ENCODE peak calls at places on chromosomes 4 and X, in eight cellular contexts. One of them, this sample, is unnamed.
A peak's percentile ranks its signal among the peaks of the same experiment; 100 is the strongest.

GRCh38 chr4:25749150-25749794 is 93.6 kb downstream of the SLC34A2 start:
- DNase-seq in CD4-positive, alpha-beta memory T cell: no peak
- DNase-seq in heart left ventricle: no peak
- DNase-seq in fibroblast of lung: peak; percentile 11
- DNase-seq in IMR-90: no peak
- DNase-seq in cardiac muscle cell: no peak
- DNase-seq in fibroblast of villous mesenchyme: no peak
- DNase-seq in lower lobe of right lung: no peak
- DNase-seq in this sample: no peak

GRCh38 chr4:41718907-41719306 is 29.6 kb downstream of the PHOX2B start:
- DNase-seq in CD4-positive, alpha-beta memory T cell: no peak
- DNase-seq in cardiac muscle cell: no peak
- DNase-seq in heart left ventricle: no peak
- DNase-seq in lower lobe of right lung: no peak
- DNase-seq in fibroblast of lung: peak; percentile 65
- DNase-seq in IMR-90: peak; percentile 81
- DNase-seq in fibroblast of villous mesenchyme: peak; percentile 13
- DNase-seq in this sample: no peak

GRCh38 chr4:76736434-76736833 is 161.5 kb downstream of the SOWAHB start:
- DNase-seq in heart left ventricle: no peak
- DNase-seq in fibroblast of lung: peak; percentile 64
- DNase-seq in lower lobe of right lung: no peak
- DNase-seq in CD4-positive, alpha-beta memory T cell: no peak
- DNase-seq in IMR-90: peak; percentile 91
- DNase-seq in cardiac muscle cell: no peak
- DNase-seq in fibroblast of villous mesenchyme: peak; percentile 76
- DNase-seq in this sample: no peak

GRCh38 chrX:46545111-46546005 is at the start of gene ZNF674:
- DNase-seq in fibroblast of villous mesenchyme: peak; percentile 93
- DNase-seq in fibroblast of lung: peak; percentile 87
- DNase-seq in CD4-positive, alpha-beta memory T cell: peak; percentile 92
- DNase-seq in heart left ventricle: peak; percentile 95
- DNase-seq in lower lobe of right lung: peak; percentile 94
- DNase-seq in IMR-90: peak; percentile 93
- DNase-seq in cardiac muscle cell: peak; percentile 93
- DNase-seq in this sample: peak; percentile 88

GRCh38 chr4:95549246-95550138 is 719 bp upstream of the UNC5C start:
- DNase-seq in fibroblast of lung: peak; percentile 62
- DNase-seq in IMR-90: peak; percentile 19
- DNase-seq in cardiac muscle cell: peak; percentile 78
- DNase-seq in heart left ventricle: peak; percentile 80
- DNase-seq in lower lobe of right lung: peak; percentile 67
- DNase-seq in fibroblast of villous mesenchyme: peak; percentile 58
- DNase-seq in CD4-positive, alpha-beta memory T cell: no peak
- DNase-seq in this sample: no peak

GRCh38 chr4:95304898-95305297 is 243.9 kb downstream of the UNC5C start:
- DNase-seq in IMR-90: peak; percentile 7
- DNase-seq in lower lobe of right lung: no peak
- DNase-seq in fibroblast of villous mesenchyme: peak; percentile 70
- DNase-seq in fibroblast of lung: peak; percentile 94
- DNase-seq in cardiac muscle cell: peak; percentile 26
- DNase-seq in heart left ventricle: peak; percentile 29
- DNase-seq in CD4-positive, alpha-beta memory T cell: no peak
- DNase-seq in this sample: no peak

GRCh38 chr4:53591372-53591892 is at the start of gene LNX1:
- DNase-seq in cardiac muscle cell: peak; percentile 10
- DNase-seq in lower lobe of right lung: peak; percentile 88
- DNase-seq in IMR-90: no peak
- DNase-seq in fibroblast of lung: no peak
- DNase-seq in fibroblast of villous mesenchyme: no peak
- DNase-seq in heart left ventricle: no peak
- DNase-seq in CD4-positive, alpha-beta memory T cell: no peak
- DNase-seq in this sample: no peak

GRCh38 chr4:171715973-171716372 is 97.2 kb upstream of the GALNTL6 start:
- DNase-seq in lower lobe of right lung: no peak
- DNase-seq in fibroblast of villous mesenchyme: no peak
- DNase-seq in heart left ventricle: no peak
- DNase-seq in IMR-90: no peak
- DNase-seq in cardiac muscle cell: no peak
- DNase-seq in fibroblast of lung: no peak
- DNase-seq in CD4-positive, alpha-beta memory T cell: no peak
- DNase-seq in this sample: no peak

GRCh38 chr4:78057135-78057599 is at the start of gene FRAS1:
- DNase-seq in fibroblast of lung: peak; percentile 47
- DNase-seq in CD4-positive, alpha-beta memory T cell: no peak
- DNase-seq in cardiac muscle cell: peak; percentile 82
- DNase-seq in heart left ventricle: peak; percentile 57
- DNase-seq in fibroblast of villous mesenchyme: no peak
- DNase-seq in IMR-90: no peak
- DNase-seq in lower lobe of right lung: peak; percentile 45
- DNase-seq in this sample: peak; percentile 11

GRCh38 chr4:86960557-86960959 is 25.7 kb downstream of the AFF1 start:
- DNase-seq in fibroblast of lung: peak; percentile 35
- DNase-seq in lower lobe of right lung: no peak
- DNase-seq in fibroblast of villous mesenchyme: peak; percentile 72
- DNase-seq in heart left ventricle: no peak
- DNase-seq in CD4-positive, alpha-beta memory T cell: no peak
- DNase-seq in cardiac muscle cell: peak; percentile 55
- DNase-seq in IMR-90: peak; percentile 46
- DNase-seq in this sample: no peak

GRCh38 chr4:112888617-112889016 is 160.8 kb upstream of the ANK2 start:
- DNase-seq in cardiac muscle cell: no peak
- DNase-seq in lower lobe of right lung: no peak
- DNase-seq in fibroblast of lung: no peak
- DNase-seq in IMR-90: no peak
- DNase-seq in fibroblast of villous mesenchyme: no peak
- DNase-seq in CD4-positive, alpha-beta memory T cell: no peak
- DNase-seq in heart left ventricle: no peak
- DNase-seq in this sample: no peak

GRCh38 chrX:104430720-104431119 is 135.3 kb upstream of the IL1RAPL2 start:
- DNase-seq in CD4-positive, alpha-beta memory T cell: no peak
- DNase-seq in fibroblast of lung: no peak
- DNase-seq in cardiac muscle cell: no peak
- DNase-seq in IMR-90: no peak
- DNase-seq in heart left ventricle: no peak
- DNase-seq in lower lobe of right lung: no peak
- DNase-seq in fibroblast of villous mesenchyme: no peak
- DNase-seq in this sample: no peak

GRCh38 chr4:54837576-54838140 is 179.9 kb downstream of the KIT start:
- DNase-seq in heart left ventricle: no peak
- DNase-seq in CD4-positive, alpha-beta memory T cell: no peak
- DNase-seq in lower lobe of right lung: no peak
- DNase-seq in fibroblast of villous mesenchyme: no peak
- DNase-seq in cardiac muscle cell: no peak
- DNase-seq in IMR-90: no peak
- DNase-seq in fibroblast of lung: no peak
- DNase-seq in this sample: no peak

GRCh38 chr4:147714575-147715401 is 17.1 kb upstream of the ARHGAP10 start:
- DNase-seq in CD4-positive, alpha-beta memory T cell: no peak
- DNase-seq in fibroblast of lung: peak; percentile 93
- DNase-seq in heart left ventricle: peak; percentile 42
- DNase-seq in lower lobe of right lung: no peak
- DNase-seq in cardiac muscle cell: no peak
- DNase-seq in fibroblast of villous mesenchyme: peak; percentile 91
- DNase-seq in IMR-90: peak; percentile 90
- DNase-seq in this sample: no peak
- H3K4me3 ChIP-seq in CD4-positive, alpha-beta memory T cell: no peak overlapping the region
- H3K4me3 ChIP-seq in fibroblast of lung: no peak overlapping the region
- H3K4me3 ChIP-seq in heart left ventricle: no peak overlapping the region
- H3K4me3 ChIP-seq in lower lobe of right lung: no peak overlapping the region
- H3K4me3 ChIP-seq in cardiac muscle cell: no peak overlapping the region
- H3K4me3 ChIP-seq in fibroblast of villous mesenchyme: no peak overlapping the region
- H3K4me3 ChIP-seq in IMR-90: no peak overlapping the region
- H3K4me3 ChIP-seq in this sample: no peak overlapping the region

DNA sequence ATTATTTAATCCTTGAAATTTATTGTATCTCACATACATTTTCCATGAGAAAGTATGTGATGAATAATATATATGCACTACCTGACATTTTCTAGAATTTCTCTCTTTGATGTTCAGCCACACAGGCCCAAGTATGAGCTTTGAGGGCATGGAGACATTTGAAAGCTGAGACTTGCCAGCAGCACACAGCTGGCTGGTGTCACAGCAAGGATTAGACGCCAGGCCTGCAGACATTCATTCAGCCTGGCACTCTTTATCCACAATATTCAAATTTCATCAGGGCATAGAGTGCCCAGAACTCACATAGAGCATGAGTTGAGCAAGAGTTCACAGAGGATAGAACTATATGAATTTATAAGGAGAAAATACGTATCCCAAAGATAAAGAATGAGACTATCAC is 74.0 kb downstream of the GRIA2 start:
- DNase-seq in fibroblast of villous mesenchyme: no peak
- DNase-seq in heart left ventricle: no peak
- DNase-seq in fibroblast of lung: no peak
- DNase-seq in cardiac muscle cell: no peak
- DNase-seq in IMR-90: no peak
- DNase-seq in CD4-positive, alpha-beta memory T cell: no peak
- DNase-seq in lower lobe of right lung: no peak
- DNase-seq in this sample: no peak
- H3K4me3 ChIP-seq in fibroblast of villous mesenchyme: no peak overlapping the region
- H3K4me3 ChIP-seq in heart left ventricle: no peak overlapping the region
- H3K4me3 ChIP-seq in fibroblast of lung: no peak overlapping the region
- H3K4me3 ChIP-seq in cardiac muscle cell: no peak overlapping the region
- H3K4me3 ChIP-seq in IMR-90: no peak overlapping the region
- H3K4me3 ChIP-seq in CD4-positive, alpha-beta memory T cell: no peak overlapping the region
- H3K4me3 ChIP-seq in lower lobe of right lung: no peak overlapping the region
- H3K4me3 ChIP-seq in this sample: no peak overlapping the region

GRCh38 chrX:30892591-30892990 is 3.5 kb upstream of the TAB3 start:
- DNase-seq in fibroblast of villous mesenchyme: no peak
- DNase-seq in heart left ventricle: no peak
- DNase-seq in CD4-positive, alpha-beta memory T cell: no peak
- DNase-seq in lower lobe of right lung: no peak
- DNase-seq in cardiac muscle cell: no peak
- DNase-seq in IMR-90: no peak
- DNase-seq in fibroblast of lung: no peak
- DNase-seq in this sample: no peak
- H3K4me3 ChIP-seq in fibroblast of villous mesenchyme: no peak overlapping the region
- H3K4me3 ChIP-seq in heart left ventricle: no peak overlapping the region
- H3K4me3 ChIP-seq in CD4-positive, alpha-beta memory T cell: no peak overlapping the region
- H3K4me3 ChIP-seq in lower lobe of right lung: no peak overlapping the region
- H3K4me3 ChIP-seq in cardiac muscle cell: no peak overlapping the region
- H3K4me3 ChIP-seq in IMR-90: no peak overlapping the region
- H3K4me3 ChIP-seq in fibroblast of lung: no peak overlapping the region
- H3K4me3 ChIP-seq in this sample: no peak overlapping the region

GRCh38 chr4:148452970-148453369 is 10.8 kb upstream of the NR3C2 start:
- DNase-seq in fibroblast of lung: no peak
- DNase-seq in cardiac muscle cell: no peak
- DNase-seq in lower lobe of right lung: no peak
- DNase-seq in IMR-90: no peak
- DNase-seq in CD4-positive, alpha-beta memory T cell: no peak
- DNase-seq in fibroblast of villous mesenchyme: no peak
- DNase-seq in heart left ventricle: no peak
- DNase-seq in this sample: no peak
- H3K4me3 ChIP-seq in fibroblast of lung: no peak overlapping the region
- H3K4me3 ChIP-seq in cardiac muscle cell: no peak overlapping the region
- H3K4me3 ChIP-seq in lower lobe of right lung: no peak overlapping the region
- H3K4me3 ChIP-seq in IMR-90: no peak overlapping the region
- H3K4me3 ChIP-seq in CD4-positive, alpha-beta memory T cell: no peak overlapping the region
- H3K4me3 ChIP-seq in fibroblast of villous mesenchyme: no peak overlapping the region
- H3K4me3 ChIP-seq in heart left ventricle: no peak overlapping the region
- H3K4me3 ChIP-seq in this sample: no peak overlapping the region

GRCh38 chrX:56231706-56232105 is 450 bp upstream of the KLF8 start:
- DNase-seq in heart left ventricle: no peak
- DNase-seq in fibroblast of villous mesenchyme: no peak
- DNase-seq in fibroblast of lung: no peak
- DNase-seq in CD4-positive, alpha-beta memory T cell: no peak
- DNase-seq in cardiac muscle cell: peak; percentile 2
- DNase-seq in lower lobe of right lung: no peak
- DNase-seq in IMR-90: no peak
- DNase-seq in this sample: no peak
- H3K4me3 ChIP-seq in heart left ventricle: peak overlapping the region; percentile 54
- H3K4me3 ChIP-seq in fibroblast of villous mesenchyme: peak overlapping the region; percentile 18
- H3K4me3 ChIP-seq in fibroblast of lung: no peak overlapping the region
- H3K4me3 ChIP-seq in CD4-positive, alpha-beta memory T cell: no peak overlapping the region
- H3K4me3 ChIP-seq in cardiac muscle cell: peak overlapping the region; percentile 26
- H3K4me3 ChIP-seq in lower lobe of right lung: peak overlapping the region; percentile 63
- H3K4me3 ChIP-seq in IMR-90: no peak overlapping the region
- H3K4me3 ChIP-seq in this sample: no peak overlapping the region

DNA sequence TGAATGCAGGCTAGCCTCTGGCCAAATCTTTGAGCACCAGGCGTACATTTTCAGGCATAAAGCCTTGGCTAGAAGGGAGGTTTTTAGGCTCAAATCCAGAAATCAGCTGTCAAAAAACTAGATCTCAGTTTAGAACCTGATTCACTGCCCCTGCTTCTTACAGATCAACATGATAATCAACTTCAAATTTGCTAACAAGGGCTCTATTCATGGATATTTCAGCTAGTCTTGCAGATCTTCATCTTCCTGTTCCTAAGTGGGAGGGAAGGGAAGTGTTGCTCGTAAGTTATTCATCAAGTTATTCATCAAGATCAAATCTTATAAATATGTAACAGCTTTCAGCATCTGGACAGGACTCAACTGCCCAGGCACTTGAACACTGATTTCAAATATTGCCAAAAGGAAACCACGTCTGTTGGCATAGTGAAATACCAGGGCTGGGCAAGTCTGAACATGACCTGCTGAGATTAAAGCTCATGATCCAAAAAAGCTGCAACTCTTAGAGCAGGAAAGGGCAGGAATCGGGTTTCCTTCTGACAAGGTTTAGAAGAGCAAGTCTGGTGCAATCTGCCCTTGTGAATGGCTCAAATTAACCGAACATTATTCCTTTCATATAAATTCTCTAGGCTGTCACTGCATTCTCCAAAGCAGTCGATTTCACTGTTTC is 200.3 kb downstream of the PDGFC start:
- DNase-seq in CD4-positive, alpha-beta memory T cell: no peak
- DNase-seq in heart left ventricle: no peak
- DNase-seq in lower lobe of right lung: no peak
- DNase-seq in IMR-90: peak; percentile 69
- DNase-seq in fibroblast of lung: peak; percentile 87
- DNase-seq in cardiac muscle cell: no peak
- DNase-seq in fibroblast of villous mesenchyme: peak; percentile 78
- DNase-seq in this sample: no peak
- H3K4me3 ChIP-seq in CD4-positive, alpha-beta memory T cell: no peak overlapping the region
- H3K4me3 ChIP-seq in heart left ventricle: peak overlapping the region; percentile 10
- H3K4me3 ChIP-seq in lower lobe of right lung: peak overlapping the region; percentile 22
- H3K4me3 ChIP-seq in IMR-90: no peak overlapping the region
- H3K4me3 ChIP-seq in fibroblast of lung: no peak overlapping the region
- H3K4me3 ChIP-seq in cardiac muscle cell: no peak overlapping the region
- H3K4me3 ChIP-seq in fibroblast of villous mesenchyme: no peak overlapping the region
- H3K4me3 ChIP-seq in this sample: no peak overlapping the region